ENCODE peak calls at places on chromosomes 1 and 21, in seven cellular contexts. One of them, this sample, is unnamed.
A peak's percentile ranks its signal among the peaks of the same experiment; 100 is the strongest.

GRCh38 chr1:207649204-207649753 is 4.3 kb downstream of the CR1L start:
- DNase-seq in upper lobe of right lung: no peak
- DNase-seq in tibial artery: no peak
- DNase-seq in Panc1: no peak
- DNase-seq in heart right ventricle: no peak
- DNase-seq in aorta: no peak
- DNase-seq in prostate gland: no peak
- DNase-seq in this sample: no peak

GRCh38 chr1:224592636-224593579 is 23.2 kb upstream of the CNIH3 start:
- DNase-seq in Panc1: no peak
- DNase-seq in upper lobe of right lung: no peak
- DNase-seq in heart right ventricle: no peak
- DNase-seq in prostate gland: no peak
- DNase-seq in aorta: no peak
- DNase-seq in tibial artery: no peak
- DNase-seq in this sample: peak; percentile 4

GRCh38 chr1:29520571-29521437 is 284.5 kb downstream of the PTPRU start:
- DNase-seq in heart right ventricle: no peak
- DNase-seq in upper lobe of right lung: peak; percentile 46
- DNase-seq in tibial artery: peak; percentile 6
- DNase-seq in Panc1: no peak
- DNase-seq in aorta: no peak
- DNase-seq in prostate gland: no peak
- DNase-seq in this sample: no peak

GRCh38 chr21:34336756-34337391 is 26.9 kb upstream of the KCNE2 start:
- DNase-seq in upper lobe of right lung: no peak
- DNase-seq in aorta: peak; percentile 63
- DNase-seq in heart right ventricle: no peak
- DNase-seq in prostate gland: no peak
- DNase-seq in Panc1: no peak
- DNase-seq in tibial artery: no peak
- DNase-seq in this sample: no peak

GRCh38 chr1:1732381-1732780 is 8.2 kb upstream of the CDK11A start:
- DNase-seq in aorta: no peak
- DNase-seq in prostate gland: no peak
- DNase-seq in Panc1: no peak
- DNase-seq in upper lobe of right lung: peak; percentile 54
- DNase-seq in heart right ventricle: no peak
- DNase-seq in tibial artery: no peak
- DNase-seq in this sample: no peak

GRCh38 chr1:106876384-106876783 is 180.1 kb upstream of the PRMT6 start:
- DNase-seq in aorta: no peak
- DNase-seq in tibial artery: no peak
- DNase-seq in upper lobe of right lung: no peak
- DNase-seq in heart right ventricle: no peak
- DNase-seq in Panc1: no peak
- DNase-seq in prostate gland: no peak
- DNase-seq in this sample: no peak

GRCh38 chr1:3089490-3089889 is 20.5 kb downstream of the PRDM16 start:
- DNase-seq in Panc1: no peak
- DNase-seq in aorta: no peak
- DNase-seq in tibial artery: no peak
- DNase-seq in upper lobe of right lung: no peak
- DNase-seq in prostate gland: no peak
- DNase-seq in heart right ventricle: no peak
- DNase-seq in this sample: no peak

GRCh38 chr1:164380893-164381292 is 178.1 kb upstream of the PBX1 start:
- DNase-seq in tibial artery: peak; percentile 23
- DNase-seq in aorta: peak; percentile 49
- DNase-seq in heart right ventricle: no peak
- DNase-seq in Panc1: no peak
- DNase-seq in upper lobe of right lung: no peak
- DNase-seq in prostate gland: no peak
- DNase-seq in this sample: no peak

GRCh38 chr21:19268634-19269138 is 865.1 kb upstream of the TMPRSS15 start:
- DNase-seq in Panc1: no peak
- DNase-seq in upper lobe of right lung: no peak
- DNase-seq in tibial artery: no peak
- DNase-seq in heart right ventricle: no peak
- DNase-seq in aorta: no peak
- DNase-seq in prostate gland: no peak
- DNase-seq in this sample: no peak

GRCh38 chr21:41726970-41727783 is 39.7 kb downstream of the RIPK4 start:
- DNase-seq in tibial artery: peak; percentile 86
- DNase-seq in Panc1: no peak
- DNase-seq in aorta: peak; percentile 92
- DNase-seq in prostate gland: peak; percentile 86
- DNase-seq in upper lobe of right lung: no peak
- DNase-seq in heart right ventricle: peak; percentile 77
- DNase-seq in this sample: no peak

GRCh38 chr1:155910621-155911121 is 478 bp downstream of the RIT1 start:
- DNase-seq in Panc1: no peak
- DNase-seq in prostate gland: peak; percentile 10
- DNase-seq in upper lobe of right lung: no peak
- DNase-seq in tibial artery: peak; percentile 33
- DNase-seq in heart right ventricle: no peak
- DNase-seq in aorta: no peak
- DNase-seq in this sample: no peak

GRCh38 chr1:244361764-244362473 is 89.8 kb downstream of the ADSS2 start:
- DNase-seq in tibial artery: no peak
- DNase-seq in prostate gland: peak; percentile 24
- DNase-seq in upper lobe of right lung: no peak
- DNase-seq in Panc1: no peak
- DNase-seq in aorta: no peak
- DNase-seq in heart right ventricle: no peak
- DNase-seq in this sample: no peak

GRCh38 chr1:246117066-246117791 is 389.9 kb downstream of the SMYD3 start:
- DNase-seq in aorta: no peak
- DNase-seq in heart right ventricle: no peak
- DNase-seq in tibial artery: no peak
- DNase-seq in prostate gland: no peak
- DNase-seq in Panc1: no peak
- DNase-seq in upper lobe of right lung: no peak
- DNase-seq in this sample: peak; percentile 4

GRCh38 chr1:17061486-17062271 is 7.8 kb upstream of the SDHB start:
- DNase-seq in upper lobe of right lung: no peak
- DNase-seq in tibial artery: peak; percentile 12
- DNase-seq in Panc1: no peak
- DNase-seq in aorta: no peak
- DNase-seq in prostate gland: no peak
- DNase-seq in heart right ventricle: no peak
- DNase-seq in this sample: no peak

DNA sequence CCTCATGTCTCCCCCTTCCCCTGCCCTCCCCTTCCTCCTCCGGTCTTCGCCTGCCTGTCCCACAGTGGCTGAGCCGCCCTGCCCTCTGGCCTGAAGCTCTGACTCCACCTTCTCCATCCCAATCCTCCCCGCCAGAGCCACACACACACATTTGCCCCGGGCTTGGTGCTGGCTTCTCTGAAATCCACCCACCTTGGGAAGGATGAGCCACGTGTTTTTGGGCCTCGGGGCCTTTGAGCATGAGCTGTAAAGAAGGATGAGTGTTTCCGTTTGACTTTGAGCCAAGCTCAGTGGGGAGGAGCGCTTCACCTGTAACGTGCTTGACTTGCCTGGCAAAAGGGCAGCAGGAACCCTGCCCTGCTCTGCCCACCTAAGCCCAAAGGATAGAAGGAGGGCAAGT is 295.1 kb downstream of the SIPA1L2 start:
- DNase-seq in aorta: no peak
- DNase-seq in tibial artery: no peak
- DNase-seq in heart right ventricle: no peak
- DNase-seq in upper lobe of right lung: no peak
- DNase-seq in prostate gland: no peak
- DNase-seq in Panc1: no peak
- DNase-seq in this sample: no peak
- H3K27ac ChIP-seq in aorta: no peak overlapping the region
- H3K27ac ChIP-seq in tibial artery: no peak overlapping the region
- H3K27ac ChIP-seq in heart right ventricle: no peak overlapping the region
- H3K27ac ChIP-seq in upper lobe of right lung: no peak overlapping the region
- H3K27ac ChIP-seq in prostate gland: no peak overlapping the region
- H3K27ac ChIP-seq in Panc1: no peak overlapping the region
- H3K27ac ChIP-seq in this sample: no peak overlapping the region

GRCh38 chr1:193443886-193444285 is 257.5 kb upstream of the B3GALT2 start:
- DNase-seq in upper lobe of right lung: no peak
- DNase-seq in tibial artery: no peak
- DNase-seq in Panc1: no peak
- DNase-seq in prostate gland: no peak
- DNase-seq in aorta: no peak
- DNase-seq in heart right ventricle: no peak
- DNase-seq in this sample: no peak

GRCh38 chr1:193451606-193452005 is 265.2 kb upstream of the B3GALT2 start:
- DNase-seq in heart right ventricle: no peak
- DNase-seq in tibial artery: no peak
- DNase-seq in aorta: no peak
- DNase-seq in prostate gland: no peak
- DNase-seq in Panc1: no peak
- DNase-seq in upper lobe of right lung: no peak
- DNase-seq in this sample: no peak

DNA sequence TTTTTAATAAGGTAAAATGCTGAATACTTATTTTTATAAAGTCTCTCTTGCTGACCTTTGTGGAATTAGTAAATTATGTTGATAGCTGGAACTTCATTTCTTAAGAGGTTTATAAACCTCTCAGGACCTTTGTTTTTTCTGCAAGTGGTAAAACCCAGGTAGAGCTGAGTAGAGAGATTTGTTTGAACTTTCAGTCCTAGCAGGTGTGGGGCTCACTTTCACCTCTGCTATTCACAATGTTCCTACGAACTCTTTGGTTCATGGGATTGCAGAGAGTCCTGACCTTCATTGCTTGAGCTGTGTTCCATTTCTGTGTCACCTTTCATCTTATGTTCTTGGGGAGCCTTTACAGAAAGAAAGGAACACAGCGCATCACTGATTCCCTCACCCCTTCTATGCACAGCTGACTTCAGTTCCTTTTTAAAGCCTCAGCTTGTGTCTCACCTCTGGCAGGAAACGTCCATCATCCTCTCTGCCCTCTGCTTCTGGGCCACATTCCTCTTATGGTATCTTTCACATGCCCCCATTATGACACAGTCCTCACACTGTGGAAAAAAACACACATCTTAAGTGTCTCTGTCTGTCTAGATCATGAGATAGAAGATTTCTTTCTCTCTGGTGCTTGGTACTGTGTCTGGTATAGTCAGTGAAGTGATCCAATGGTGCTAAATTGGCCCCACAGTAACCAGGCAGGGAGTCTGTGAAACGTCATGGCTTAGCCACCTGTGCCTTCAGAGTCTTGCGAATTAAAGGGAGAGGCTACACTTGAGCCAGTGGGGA is 262.5 kb upstream of the B3GALT2 start:
- DNase-seq in upper lobe of right lung: no peak
- DNase-seq in Panc1: no peak
- DNase-seq in tibial artery: no peak
- DNase-seq in heart right ventricle: no peak
- DNase-seq in aorta: no peak
- DNase-seq in prostate gland: no peak
- DNase-seq in this sample: no peak
- H3K27ac ChIP-seq in upper lobe of right lung: no peak overlapping the region
- H3K27ac ChIP-seq in Panc1: no peak overlapping the region
- H3K27ac ChIP-seq in tibial artery: no peak overlapping the region
- H3K27ac ChIP-seq in heart right ventricle: no peak overlapping the region
- H3K27ac ChIP-seq in aorta: no peak overlapping the region
- H3K27ac ChIP-seq in prostate gland: no peak overlapping the region
- H3K27ac ChIP-seq in this sample: no peak overlapping the region

DNA sequence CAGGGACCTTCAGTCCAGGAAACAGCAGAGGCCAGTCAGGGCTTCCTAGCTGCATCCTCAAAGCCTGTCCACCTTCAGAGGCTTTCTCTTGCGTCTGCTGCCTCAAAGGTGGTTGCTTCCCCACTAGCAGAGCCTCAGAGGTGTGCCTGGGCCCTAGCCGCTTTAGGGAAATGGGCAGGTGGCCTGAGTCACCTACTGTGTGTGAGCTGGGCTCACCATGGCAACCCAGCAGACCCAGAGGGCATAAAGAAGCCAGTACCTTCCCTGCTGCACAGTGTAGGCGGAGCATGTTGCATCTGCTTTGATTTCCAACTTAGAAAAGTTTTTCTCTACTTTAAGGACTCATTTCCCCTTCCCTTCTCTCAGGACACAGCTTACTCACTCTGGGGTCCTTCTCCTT is 12.5 kb downstream of the SLC9A1 start:
- DNase-seq in prostate gland: no peak
- DNase-seq in heart right ventricle: no peak
- DNase-seq in Panc1: no peak
- DNase-seq in aorta: no peak
- DNase-seq in tibial artery: no peak
- DNase-seq in upper lobe of right lung: no peak
- DNase-seq in this sample: no peak
- H3K27ac ChIP-seq in prostate gland: no peak overlapping the region
- H3K27ac ChIP-seq in heart right ventricle: peak overlapping the region; percentile 65
- H3K27ac ChIP-seq in Panc1: no peak overlapping the region
- H3K27ac ChIP-seq in aorta: no peak overlapping the region
- H3K27ac ChIP-seq in tibial artery: no peak overlapping the region
- H3K27ac ChIP-seq in upper lobe of right lung: no peak overlapping the region
- H3K27ac ChIP-seq in this sample: no peak overlapping the region

GRCh38 chr1:23008901-23009300 is 6.8 kb downstream of the TEX46 start:
- DNase-seq in tibial artery: no peak
- DNase-seq in heart right ventricle: no peak
- DNase-seq in upper lobe of right lung: no peak
- DNase-seq in aorta: no peak
- DNase-seq in prostate gland: no peak
- DNase-seq in Panc1: no peak
- DNase-seq in this sample: no peak

GRCh38 chr1:23013657-23014056 is 2.0 kb downstream of the TEX46 start:
- DNase-seq in prostate gland: no peak
- DNase-seq in Panc1: no peak
- DNase-seq in upper lobe of right lung: no peak
- DNase-seq in heart right ventricle: no peak
- DNase-seq in aorta: no peak
- DNase-seq in tibial artery: no peak
- DNase-seq in this sample: no peak

GRCh38 chr1:23007106-23007505 is 8.5 kb downstream of the TEX46 start:
- DNase-seq in heart right ventricle: no peak
- DNase-seq in aorta: no peak
- DNase-seq in upper lobe of right lung: no peak
- DNase-seq in prostate gland: no peak
- DNase-seq in tibial artery: no peak
- DNase-seq in Panc1: no peak
- DNase-seq in this sample: no peak

DNA sequence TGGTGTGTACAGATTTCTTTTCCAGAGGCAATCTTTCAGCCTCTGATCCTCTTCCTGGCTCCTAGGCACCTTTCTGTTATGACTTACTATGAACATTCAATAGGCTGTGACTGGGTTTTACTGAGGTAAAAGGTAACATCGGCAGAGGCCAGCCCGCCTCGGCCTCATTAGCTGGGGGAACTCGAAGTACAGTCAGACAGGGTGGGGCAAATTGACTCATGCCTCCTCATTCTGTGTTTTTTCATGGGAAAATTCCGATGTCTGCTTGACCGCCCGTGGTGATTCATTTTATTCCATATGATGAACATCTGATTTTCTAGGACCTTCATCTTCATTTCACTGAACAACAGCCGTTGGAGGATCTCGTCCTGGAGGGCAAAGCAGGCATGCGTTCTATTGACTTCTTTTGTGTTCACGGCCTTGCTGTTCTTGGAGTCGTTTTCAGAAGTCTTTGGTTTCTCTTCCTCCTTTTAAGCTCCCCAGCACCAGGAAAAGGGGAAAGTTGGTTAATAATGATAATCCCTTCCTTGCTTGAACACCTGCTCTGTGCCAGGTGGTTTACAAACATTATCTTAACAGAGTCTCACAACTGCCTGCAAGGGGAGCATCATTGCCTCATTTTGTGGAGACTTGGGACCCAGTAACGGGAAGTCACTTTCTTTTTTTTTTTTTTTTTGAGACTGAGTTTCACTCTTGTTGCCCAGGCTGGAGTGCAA is 4.8 kb downstream of the TEX46 start:
- DNase-seq in aorta: no peak
- DNase-seq in prostate gland: no peak
- DNase-seq in upper lobe of right lung: no peak
- DNase-seq in Panc1: no peak
- DNase-seq in tibial artery: no peak
- DNase-seq in heart right ventricle: no peak
- DNase-seq in this sample: no peak
- H3K27ac ChIP-seq in aorta: no peak overlapping the region
- H3K27ac ChIP-seq in prostate gland: no peak overlapping the region
- H3K27ac ChIP-seq in upper lobe of right lung: no peak overlapping the region
- H3K27ac ChIP-seq in Panc1: no peak overlapping the region
- H3K27ac ChIP-seq in tibial artery: no peak overlapping the region
- H3K27ac ChIP-seq in heart right ventricle: no peak overlapping the region
- H3K27ac ChIP-seq in this sample: no peak overlapping the region

This sample was measured in substantia nigra.